ENCODE peak calls at places on chromosomes 11 and 22, in four cellular contexts. V is lower lobe of right lung, L is upper lobe of right lung, R is heart left ventricle. T is an unnamed sample.

GRCh38 chr11:75768909-75769771 is 562 bp downstream of the DGAT2 start:
- DNase-seq in V (no peak), L (no peak), R (no peak), T (no peak)

GRCh38 chr22:41524809-41525449 is 19.3 kb downstream of the POLR3H start:
- DNase-seq in R (no peak), V (no peak), L (no peak), T (no peak)

GRCh38 chr11:45154276-45154675 is 7.8 kb downstream of the PRDM11 start:
- DNase-seq in R (no peak), L (no peak), V (no peak), T (no peak)

GRCh38 chr11:63939351-63939920 is 634 bp downstream of the NAA40 start:
- DNase-seq in V (no peak), L (no peak), R (no peak), T (no peak)

GRCh38 chr11:41245184-41245583 is 214.3 kb downstream of the LRRC4C start:
- DNase-seq in L (peak; percentile 42), V (no peak), R (peak; percentile 34), T (peak; percentile 38)

GRCh38 chr22:49647346-49648026 is 180.2 kb downstream of the BRD1 start:
- DNase-seq in R (no peak), L (no peak), V (no peak), T (no peak)

GRCh38 chr11:128595221-128595620 is 7.9 kb upstream of the ETS1 start:
- DNase-seq in L (no peak), R (no peak), V (no peak), T (no peak)

GRCh38 chr11:7197469-7197868 is 54.2 kb upstream of the SYT9 start:
- DNase-seq in R (no peak), V (no peak), L (no peak), T (no peak)

GRCh38 chr11:86193297-86194095 is 51.1 kb upstream of the EED start:
- DNase-seq in R (peak; percentile 72), V (peak; percentile 63), L (peak; percentile 70), T (no peak)

GRCh38 chr22:46062232-46062615 is 85.3 kb upstream of the WNT7B start:
- DNase-seq in L (no peak), V (no peak), R (no peak), T (no peak)

GRCh38 chr11:10522276-10522675 is 18.7 kb downstream of the RNF141 start:
- DNase-seq in R (no peak), L (no peak), V (no peak), T (no peak)

GRCh38 chr11:124891390-124891861 is 6.2 kb downstream of the ROBO4 start:
- DNase-seq in R (no peak), V (no peak), L (no peak), T (no peak)

GRCh38 chr11:88320149-88320559 is 17.4 kb downstream of the CTSC start:
- DNase-seq in L (no peak), V (no peak), R (no peak), T (no peak)

GRCh38 chr22:32576553-32577255 is 102.1 kb downstream of the FBXO7 start:
- DNase-seq in V (no peak), R (no peak), L (no peak), T (no peak)

GRCh38 chr22:30333707-30334087 is 7.0 kb upstream of the TBC1D10A start:
- DNase-seq in V (no peak), L (no peak), R (no peak), T (no peak)

GRCh38 chr11:83235825-83236224 is 42.3 kb downstream of the ANKRD42 start:
- DNase-seq in R (no peak), V (no peak), L (no peak), T (no peak)

GRCh38 chr11:33257160-33257896 is at the start of gene HIPK3:
- DNase-seq in L (peak; percentile 95), V (peak; percentile 91), R (peak; percentile 94), T (peak; percentile 73)

GRCh38 chr11:34632105-34632780 is 11.3 kb downstream of the EHF start:
- DNase-seq in V (no peak), L (no peak), R (no peak), T (no peak)
- H3K4me1 ChIP-seq in V (peaks cover 24% of the 10 kb centered on the region), L (peaks cover 14% of the 10 kb centered on the region), R (peaks cover 6% of the 10 kb centered on the region), T (peaks cover 73% of the 10 kb centered on the region)

DNA sequence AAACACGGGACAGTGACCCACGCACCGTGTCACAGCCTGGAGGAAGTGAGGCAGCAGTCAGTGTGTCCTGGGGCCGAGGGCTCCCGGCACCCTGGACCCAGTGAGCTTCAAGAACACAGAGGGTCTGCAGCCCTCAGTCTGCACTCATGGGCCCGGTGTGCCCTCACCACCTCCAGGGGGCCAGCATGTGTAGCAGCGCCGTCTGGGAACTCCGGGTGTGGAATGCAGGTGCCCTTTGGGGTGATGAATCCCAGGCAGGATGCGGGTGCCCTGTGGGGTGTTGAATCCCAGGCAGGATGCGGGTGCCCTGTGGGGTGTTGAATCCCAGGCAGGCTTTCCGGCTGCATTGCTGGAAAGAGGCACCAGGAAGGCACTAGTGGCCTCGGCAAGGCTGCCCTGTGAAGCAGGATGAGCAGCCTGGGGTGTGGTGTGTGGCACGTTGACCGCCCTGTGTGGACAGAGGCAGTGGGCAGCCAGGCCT is 1399.9 kb downstream of the BRD1 start:
- DNase-seq in R (no peak), V (no peak), L (peak; percentile 50), T (no peak)
- H3K27ac ChIP-seq in R (no peak overlapping the region), V (no peak overlapping the region), L (no peak overlapping the region), T (no peak overlapping the region)

GRCh38 chr11:71064183-71064582 is 188.2 kb downstream of the SHANK2 start:
- DNase-seq in L (no peak), V (no peak), R (no peak), T (no peak)
- H3K9me3 ChIP-seq in L (no peaks in the 10 kb centered on the region), V (no peaks in the 10 kb centered on the region), R (no peaks in the 10 kb centered on the region), T (no peaks in the 10 kb centered on the region)

DNA sequence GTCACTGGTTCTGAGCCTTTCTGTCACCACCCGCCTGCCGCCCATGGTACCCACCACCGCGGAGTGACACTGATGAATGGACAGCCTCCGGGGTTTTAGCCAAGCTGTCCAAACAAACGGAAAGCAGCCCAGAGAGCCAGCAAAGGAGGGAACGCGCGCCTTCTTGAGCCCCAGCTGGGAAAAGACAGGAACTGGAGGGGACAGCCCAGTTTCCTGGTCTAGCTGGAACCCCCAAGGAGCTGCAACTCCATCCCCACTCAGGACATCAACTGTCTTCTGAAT is 33.8 kb downstream of the SHISAL1 start:
- DNase-seq in V (no peak), R (no peak), L (no peak), T (no peak)
- H3K4me1 ChIP-seq in V (no peaks in the 10 kb centered on the region), R (no peaks in the 10 kb centered on the region), L (no peaks in the 10 kb centered on the region), T (no peaks in the 10 kb centered on the region)

DNA sequence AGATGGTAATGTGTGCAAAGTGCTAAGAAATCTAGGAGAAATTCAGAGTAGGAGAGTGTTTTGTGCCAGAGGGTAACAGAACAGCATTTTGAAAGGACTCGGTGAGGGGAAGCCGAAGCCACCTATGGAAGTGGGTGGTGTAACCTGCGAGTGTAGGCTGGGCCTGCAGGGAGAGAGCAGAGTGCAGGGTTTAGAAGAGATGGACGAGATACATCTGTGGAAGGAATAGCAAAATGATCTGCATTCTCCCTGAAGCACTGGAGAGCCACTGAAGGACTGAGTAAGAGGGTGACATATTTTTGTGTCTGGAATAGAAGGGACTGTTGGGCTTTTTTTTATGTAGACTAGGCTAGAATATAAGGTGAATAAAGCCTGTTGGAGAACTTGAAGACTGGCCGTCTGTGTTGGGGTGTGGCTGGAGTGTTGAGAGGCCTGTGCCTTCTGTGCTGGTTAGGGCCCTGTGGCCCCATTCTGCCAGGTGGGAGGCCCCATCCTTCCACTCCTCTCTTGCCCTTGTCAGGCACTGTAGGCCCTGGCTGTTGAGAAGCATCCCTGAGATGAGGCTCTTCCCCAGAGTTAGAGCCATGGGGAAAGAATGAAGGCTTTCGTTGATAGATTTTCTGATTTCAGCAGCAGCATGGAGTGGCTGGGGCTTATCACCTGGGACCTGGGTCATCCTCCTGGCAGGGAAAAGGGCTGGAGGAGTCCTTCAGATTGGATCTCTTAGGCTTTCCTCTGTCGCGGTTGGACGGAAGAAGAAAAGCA is 102.2 kb downstream of the ZBTB16 start:
- DNase-seq in L (no peak), R (no peak), V (no peak), T (no peak)
- H3K27ac ChIP-seq in L (peak overlapping the region; percentile 97), R (peak overlapping the region; percentile 100), V (peak overlapping the region; percentile 97), T (peak overlapping the region; percentile 99)

T was measured in RWPE2.